ENCODE peak calls at places on chromosomes 7 and 10, in five cellular contexts. G is Panc1, L is sigmoid colon, T is prostate gland, H is suprapubic skin. E is an unnamed sample. For H3K4me1, the result is how much of the 10 kb centered on the place peaks cover.

GRCh38 chr10:31574566-31574965 is 255.6 kb downstream of the ZEB1 start:
- DNase-seq in G (no peak), L (no peak), T (no peak), H (no peak), E (no peak)

GRCh38 chr10:92081641-92082040 is 158.1 kb downstream of the BTAF1 start:
- DNase-seq in G (no peak), L (no peak), T (no peak), H (no peak), E (no peak)

GRCh38 chr7:85186521-85187241 is at the start of gene SEMA3D:
- DNase-seq in G (no peak), L (peak), T (peak), H (peak), E (no peak)

GRCh38 chr10:108385963-108386362 is 1221.5 kb upstream of the SORCS1 start:
- DNase-seq in G (no peak), L (no peak), T (no peak), H (no peak), E (no peak)

GRCh38 chr10:35636942-35637341 is 5.2 kb downstream of the FZD8 start:
- DNase-seq in G (no peak), L (no peak), T (no peak), H (no peak), E (no peak)

GRCh38 chr7:14691597-14692203 is 210.9 kb downstream of the DGKB start:
- DNase-seq in G (no peak), L (peak), T (peak), H (no peak), E (no peak)

GRCh38 chr10:72898616-72899015 is 5.1 kb downstream of the OIT3 start:
- DNase-seq in G (no peak), L (no peak), T (no peak), H (no peak), E (no peak)

GRCh38 chr7:111530356-111530668 is 32.0 kb downstream of the IMMP2L start:
- DNase-seq in G (no peak), L (no peak), T (no peak), H (no peak), E (no peak)

GRCh38 chr10:88213206-88213605 is 349.8 kb downstream of the PTEN start:
- DNase-seq in G (no peak), L (no peak), T (no peak), H (no peak), E (no peak)

GRCh38 chr10:37584643-37585042 is 272.8 kb downstream of the ZNF248 start:
- DNase-seq in G (no peak), L (no peak), T (no peak), H (no peak), E (no peak)

GRCh38 chr7:3233301-3233700 is 67.8 kb upstream of the SDK1 start:
- DNase-seq in G (no peak), L (no peak), T (no peak), H (no peak), E (no peak)

GRCh38 chr10:44466236-44466635 is 81.3 kb upstream of the CXCL12 start:
- DNase-seq in G (no peak), L (no peak), T (no peak), H (no peak), E (no peak)

GRCh38 chr7:116671681-116672595 is at the start of gene MET:
- DNase-seq in G (peak), L (peak), T (peak), H (peak), E (no peak)

GRCh38 chr7:7122701-7123281 is 59.6 kb upstream of the C1GALT1 start:
- DNase-seq in G (no peak), L (no peak), T (no peak), H (no peak), E (no peak)

GRCh38 chr7:156827587-156828203 is 65.3 kb downstream of the LMBR1 start:
- DNase-seq in G (no peak), L (no peak), T (no peak), H (no peak), E (no peak)

GRCh38 chr10:68871105-68871711 is 29.9 kb upstream of the DDX50 start:
- DNase-seq in G (no peak), L (no peak), T (no peak), H (no peak), E (no peak)

GRCh38 chr7:122869260-122869659 is 17.0 kb downstream of the CADPS2 start:
- DNase-seq in G (no peak), L (no peak), T (no peak), H (no peak), E (no peak)

GRCh38 chr7:121605297-121605640 is 209.2 kb upstream of the FAM3C start:
- DNase-seq in G (no peak), L (no peak), T (no peak), H (no peak), E (no peak)

GRCh38 chr7:18508441-18509427 is 13.2 kb downstream of the HDAC9 start:
- DNase-seq in G (peak), L (no peak), T (no peak), H (no peak), E (no peak)

GRCh38 chr10:111084346-111085255 is 7.8 kb downstream of the ADRA2A start:
- DNase-seq in G (no peak), L (no peak), T (no peak), H (peak), E (peak)

GRCh38 chr10:35605191-35605590 is at the start of gene GJD4:
- DNase-seq in G (no peak), L (no peak), T (no peak), H (no peak), E (no peak)

GRCh38 chr10:77592510-77592909 is 45.1 kb downstream of the KCNMA1 start:
- DNase-seq in G (no peak), L (peak), T (no peak), H (no peak), E (no peak)

GRCh38 chr7:71504697-71505441 is 372.9 kb downstream of the GALNT17 start:
- DNase-seq in G (no peak), L (no peak), T (no peak), H (no peak), E (no peak)

GRCh38 chr10:114575417-114576131 is 82.5 kb downstream of the ABLIM1 start:
- DNase-seq in G (no peak), L (no peak), T (peak), H (no peak), E (no peak)

GRCh38 chr7:157336383-157337315 is at the start of gene DNAJB6:
- DNase-seq in G (no peak), L (peak), T (peak), H (peak), E (peak)

GRCh38 chr10:80468806-80469421 is 14.8 kb downstream of the TSPAN14 start:
- DNase-seq in G (no peak), L (no peak), T (peak), H (no peak), E (no peak)

GRCh38 chr10:132641966-132642731 is 104.6 kb downstream of the INPP5A start:
- DNase-seq in G (no peak), L (peak), T (no peak), H (peak), E (no peak)

GRCh38 chr10:3756360-3756740 is 28.7 kb downstream of the KLF6 start:
- DNase-seq in G (no peak), L (no peak), T (no peak), H (no peak), E (no peak)
- H3K27ac ChIP-seq in G (peak), L (no peak), T (no peak), H (no peak), E (no peak)

DNA sequence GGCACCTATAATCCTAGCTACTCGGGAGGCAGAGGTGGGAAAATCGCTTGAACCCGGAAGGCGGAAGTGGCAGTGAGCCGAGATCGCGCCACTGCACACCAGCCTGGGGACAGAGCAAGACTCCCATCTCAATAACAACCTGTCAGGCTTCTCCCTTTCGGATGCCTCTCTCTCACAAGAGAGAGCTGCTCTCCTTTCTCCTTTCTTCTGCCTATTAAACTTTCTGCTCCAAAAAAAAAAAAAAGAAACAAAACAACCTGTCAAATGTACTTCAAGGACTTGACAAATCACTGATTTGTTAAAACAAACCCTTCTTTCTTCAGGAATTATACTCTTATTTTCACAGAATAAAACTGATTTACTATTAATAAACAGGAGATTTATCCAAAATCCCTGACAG is 3.6 kb downstream of the PSAP start:
- DNase-seq in G (no peak), L (no peak), T (no peak), H (no peak), E (no peak)
- H3K4me1 ChIP-seq in G (half or more), L (half or more), T (under half), H (half or more), E (half or more)

GRCh38 chr7:114345494-114345893 is 69.1 kb upstream of the FOXP2 start:
- DNase-seq in G (no peak), L (no peak), T (no peak), H (no peak), E (no peak)
- TF ChIP-seq POLR2AphosphoS5 in G (no peak), L (no peak), T (no peak), H (no peak), E (no peak)

GRCh38 chr7:129017264-129017663 is 37.6 kb downstream of the TNPO3 start:
- DNase-seq in G (no peak), L (no peak), T (no peak), H (no peak), E (no peak)
- H3K27ac ChIP-seq in G (no peak), L (no peak), T (no peak), H (no peak), E (no peak)

GRCh38 chr10:74947781-74948401 is 121.5 kb downstream of the KAT6B start:
- DNase-seq in G (no peak), L (no peak), T (no peak), H (no peak), E (no peak)
- H3K4me1 ChIP-seq in G (under half), L (under half), T (under half), H (under half), E (half or more)

DNA sequence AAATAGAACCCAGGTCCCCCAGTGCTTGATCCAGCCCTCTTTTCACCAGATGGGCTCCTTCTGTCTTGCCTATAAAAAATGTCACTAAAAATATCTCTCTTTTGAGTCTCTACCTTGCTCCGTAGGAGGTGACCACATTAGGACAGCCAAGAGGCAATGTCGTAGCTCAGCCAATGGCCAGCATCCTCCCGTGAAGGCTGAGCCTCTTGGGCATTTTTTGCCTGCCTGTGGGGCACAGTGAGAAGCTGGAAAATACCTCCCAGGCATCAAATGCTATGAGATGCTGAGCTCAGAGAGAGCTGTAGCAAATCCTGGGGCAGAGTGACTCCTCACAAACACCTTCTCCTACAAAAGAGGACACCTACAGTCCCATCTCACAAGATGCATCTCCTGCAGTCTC is 423.8 kb downstream of the PLXNA4 start:
- DNase-seq in G (no peak), L (no peak), T (no peak), H (no peak), E (no peak)
- TF ChIP-seq POLR2AphosphoS5 in G (no peak), L (no peak), T (no peak), H (no peak), E (no peak)